ENCODE peak calls at places on chromosomes 11 and 22, in five cellular contexts. M, P, O, H and K are unnamed samples.

GRCh38 chr11:125515102-125515439 is 19.0 kb upstream of the FEZ1 start:
- DNase-seq in M (no peak), O (no peak), P (no peak), H (no peak), K (no peak)

GRCh38 chr11:66467034-66467659 is 442 bp downstream of the PELI3 start:
- DNase-seq in M (no peak), H (peak), P (no peak), O (peak), K (no peak)

GRCh38 chr11:66071326-66071870 is 1.3 kb downstream of the PACS1 start:
- DNase-seq in P (no peak), H (no peak), M (peak), O (no peak), K (no peak)

GRCh38 chr11:86237267-86237804 is 7.2 kb upstream of the EED start:
- DNase-seq in P (no peak), O (no peak), H (no peak), M (no peak), K (no peak)

GRCh38 chr11:103993502-103993901 is 42.9 kb upstream of the DDI1 start:
- DNase-seq in O (no peak), M (no peak), H (no peak), P (no peak), K (no peak)

GRCh38 chr11:26319906-26320305 is 12.0 kb upstream of the ANO3 start:
- DNase-seq in P (no peak), O (no peak), M (no peak), H (peak), K (no peak)

GRCh38 chr22:39183991-39184585 is 31.6 kb upstream of the CBX7 start:
- DNase-seq in P (no peak), M (no peak), H (peak), O (peak), K (no peak)

GRCh38 chr11:91261513-91261912 is 963.1 kb upstream of the FAT3 start:
- DNase-seq in H (no peak), M (no peak), P (no peak), O (peak), K (no peak)

GRCh38 chr11:46119053-46119351 is 2.3 kb downstream of the PHF21A start:
- DNase-seq in O (no peak), P (no peak), H (no peak), M (no peak), K (no peak)

GRCh38 chr11:133990501-133990900 is 33.7 kb upstream of the IGSF9B start:
- DNase-seq in O (no peak), P (no peak), H (no peak), M (no peak), K (no peak)

GRCh38 chr22:47710135-47710534 is 947.7 kb downstream of the TBC1D22A start:
- DNase-seq in P (no peak), M (no peak), O (no peak), H (no peak), K (no peak)

GRCh38 chr22:27754888-27755480 is 46.6 kb downstream of the MN1 start:
- DNase-seq in P (no peak), H (no peak), O (no peak), M (no peak), K (no peak)

GRCh38 chr11:87254582-87254981 is 216.8 kb downstream of the TMEM135 start:
- DNase-seq in M (no peak), O (no peak), P (no peak), H (no peak), K (no peak)

GRCh38 chr22:49292909-49293308 is 534.8 kb downstream of the BRD1 start:
- DNase-seq in P (no peak), M (no peak), O (no peak), H (no peak), K (no peak)

GRCh38 chr11:7892751-7893356 is 38.2 kb downstream of the OR10A6 start:
- DNase-seq in P (no peak), O (peak), M (peak), H (peak), K (peak)

GRCh38 chr11:78406568-78407196 is 10.9 kb downstream of the GAB2 start:
- DNase-seq in O (no peak), H (no peak), P (no peak), M (no peak), K (no peak)

GRCh38 chr11:45347343-45347742 is 61.2 kb upstream of the SYT13 start:
- DNase-seq in H (no peak), P (no peak), O (peak), M (no peak), K (no peak)

GRCh38 chr11:69385832-69386415 is 92.0 kb downstream of the MYEOV start:
- DNase-seq in M (no peak), H (no peak), O (no peak), P (no peak), K (no peak)

GRCh38 chr22:45648320-45649070 is 23.1 kb upstream of the ATXN10 start:
- DNase-seq in P (no peak), O (no peak), H (no peak), M (no peak), K (no peak)

GRCh38 chr22:37383342-37383741 is 43.9 kb downstream of the ELFN2 start:
- DNase-seq in P (no peak), M (no peak), O (no peak), H (no peak), K (no peak)

GRCh38 chr11:85827768-85828639 is 17.1 kb upstream of the SYTL2 start:
- DNase-seq in O (peak), M (peak), H (peak), P (no peak), K (peak)

GRCh38 chr22:29343313-29343805 is 27.9 kb upstream of the RASL10A start:
- DNase-seq in P (no peak), H (peak), O (peak), M (no peak), K (no peak)

GRCh38 chr22:36913431-36914382 is at the start of gene CSF2RB:
- DNase-seq in M (no peak), H (no peak), P (no peak), O (no peak), K (no peak)

GRCh38 chr11:19715373-19715772 is 2.7 kb downstream of the NAV2 start:
- DNase-seq in P (no peak), M (no peak), H (no peak), O (no peak), K (no peak)

GRCh38 chr11:99979052-99979451 is 708.0 kb upstream of the ARHGAP42 start:
- DNase-seq in O (no peak), H (no peak), P (no peak), M (no peak), K (no peak)

GRCh38 chr22:46622081-46622521 is 1.9 kb downstream of the GRAMD4 start:
- DNase-seq in M (no peak), O (no peak), H (no peak), P (no peak), K (no peak)

GRCh38 chr11:114086394-114086793 is 26.9 kb downstream of the ZBTB16 start:
- DNase-seq in H (no peak), M (no peak), O (no peak), P (no peak), K (no peak)

GRCh38 chr11:47917643-47918369 is 62.6 kb upstream of the PTPRJ start:
- DNase-seq in H (peak), M (peak), O (peak), P (no peak), K (no peak)

GRCh38 chr11:59901306-59901705 is 22.7 kb downstream of the OOSP3 start:
- DNase-seq in M (no peak), H (no peak), P (no peak), O (no peak), K (no peak)

GRCh38 chr11:29351301-29351873 is 665.4 kb downstream of the KCNA4 start:
- DNase-seq in O (no peak), M (no peak), P (no peak), H (no peak), K (no peak)

GRCh38 chr11:12200359-12201015 is 90.1 kb downstream of the MICAL2 start:
- DNase-seq in H (no peak), O (no peak), M (no peak), P (no peak), K (peak)

GRCh38 chr11:1152316-1153104 is 5.2 kb upstream of the MUC5AC start:
- DNase-seq in P (no peak), H (no peak), O (no peak), M (no peak), K (no peak)

GRCh38 chr11:68842427-68843051 is 823 bp upstream of the CPT1A start:
- DNase-seq in P (no peak), M (no peak), O (no peak), H (no peak), K (no peak)

GRCh38 chr11:47083913-47084312 is 92.8 kb downstream of the ARFGAP2 start:
- DNase-seq in H (no peak), M (no peak), O (no peak), P (no peak), K (no peak)

GRCh38 chr11:87421422-87421821 is 383.7 kb downstream of the TMEM135 start:
- DNase-seq in M (peak), P (no peak), H (peak), O (peak), K (peak)